ENCODE peak calls at places on chromosomes 13 and 19, in nine cellular contexts. B, X, E, F, M, L, O, C and P are unnamed samples. For H3K36me3, the result is how much of the 10 kb centered on the place peaks cover.

GRCh38 chr13:100530645-100531044 is 57.9 kb downstream of the GGACT start:
- DNase-seq in F (no peak), C (peak), M (no peak), E (no peak), O (no peak), L (no peak), B (no peak), X (no peak), P (no peak)

GRCh38 chr13:95512957-95513356 is 39.6 kb upstream of the CLDN10 start:
- DNase-seq in C (no peak), L (no peak), X (no peak), O (no peak), B (no peak), E (no peak), M (peak), F (no peak), P (no peak)

GRCh38 chr13:38044067-38044466 is 174.5 kb upstream of the TRPC4 start:
- DNase-seq in F (no peak), E (no peak), B (no peak), L (no peak), O (no peak), M (no peak), C (no peak), X (no peak), P (no peak)

GRCh38 chr13:60699636-60700035 is 302.6 kb downstream of the TDRD3 start:
- DNase-seq in O (no peak), C (no peak), X (no peak), E (no peak), B (no peak), F (no peak), L (no peak), M (no peak), P (no peak)

GRCh38 chr13:105048685-105049084 is 1486.8 kb downstream of the EFNB2 start:
- DNase-seq in L (no peak), F (no peak), O (no peak), E (no peak), X (no peak), M (no peak), B (no peak), C (no peak), P (peak)

GRCh38 chr13:70339738-70340137 is 231.5 kb upstream of the KLHL1 start:
- DNase-seq in B (no peak), E (peak), X (no peak), F (no peak), O (no peak), L (no peak), C (no peak), M (peak), P (no peak)

GRCh38 chr13:25752957-25753540 is 298.8 kb downstream of the SHISA2 start:
- DNase-seq in F (peak), L (peak), O (peak), M (peak), B (no peak), E (no peak), X (no peak), C (no peak), P (no peak)

GRCh38 chr19:36073121-36073876 is 18.6 kb downstream of the WDR62 start:
- DNase-seq in B (no peak), E (peak), C (no peak), L (no peak), O (no peak), F (no peak), M (no peak), X (no peak), P (no peak)

GRCh38 chr19:9913237-9914000 is 22.9 kb downstream of the OLFM2 start:
- DNase-seq in F (no peak), L (no peak), M (no peak), E (no peak), C (no peak), O (peak), B (no peak), X (no peak), P (no peak)

GRCh38 chr19:53977991-53978731 is 13.3 kb upstream of the CACNG6 start:
- DNase-seq in F (peak), O (peak), E (no peak), L (no peak), X (peak), M (peak), C (no peak), B (no peak), P (no peak)

GRCh38 chr13:48902421-48902820 is 73.3 kb upstream of the FNDC3A start:
- DNase-seq in M (peak), B (no peak), X (no peak), L (no peak), F (no peak), E (no peak), C (no peak), O (peak), P (no peak)

GRCh38 chr13:111846396-111847174 is 220.4 kb upstream of the SOX1 start:
- DNase-seq in M (no peak), E (no peak), C (no peak), B (no peak), L (no peak), F (no peak), X (no peak), O (no peak), P (no peak)

GRCh38 chr13:42574435-42575311 is 721 bp downstream of the TNFSF11 start:
- DNase-seq in M (no peak), O (no peak), F (no peak), C (no peak), E (no peak), X (peak), L (no peak), B (peak), P (peak)

GRCh38 chr19:38583985-38584305 is 33.8 kb downstream of the MAP4K1 start:
- DNase-seq in C (no peak), L (no peak), E (no peak), X (no peak), B (no peak), M (no peak), F (no peak), O (no peak), P (no peak)

GRCh38 chr19:5691205-5691929 is 1.3 kb downstream of the RPL36 start:
- DNase-seq in X (peak), L (peak), O (peak), F (peak), M (peak), B (peak), C (peak), E (peak), P (no peak)

GRCh38 chr13:111360452-111360851 is 40.0 kb downstream of the TEX29 start:
- DNase-seq in B (no peak), C (no peak), O (no peak), X (no peak), F (no peak), E (no peak), M (no peak), L (no peak), P (no peak)

GRCh38 chr13:30870916-30871712 is 35.0 kb upstream of the MEDAG start:
- DNase-seq in B (no peak), M (no peak), E (no peak), C (no peak), L (no peak), X (no peak), F (no peak), O (no peak), P (no peak)

GRCh38 chr13:21242236-21242635 is 65.8 kb downstream of the MRPL57 start:
- DNase-seq in F (no peak), M (no peak), C (no peak), O (no peak), L (no peak), B (no peak), E (peak), X (no peak), P (no peak)

GRCh38 chr19:39199025-39199424 is 2.3 kb downstream of the NCCRP1 start:
- DNase-seq in B (no peak), L (peak), M (no peak), E (no peak), C (no peak), F (peak), X (no peak), O (peak), P (no peak)

DNA sequence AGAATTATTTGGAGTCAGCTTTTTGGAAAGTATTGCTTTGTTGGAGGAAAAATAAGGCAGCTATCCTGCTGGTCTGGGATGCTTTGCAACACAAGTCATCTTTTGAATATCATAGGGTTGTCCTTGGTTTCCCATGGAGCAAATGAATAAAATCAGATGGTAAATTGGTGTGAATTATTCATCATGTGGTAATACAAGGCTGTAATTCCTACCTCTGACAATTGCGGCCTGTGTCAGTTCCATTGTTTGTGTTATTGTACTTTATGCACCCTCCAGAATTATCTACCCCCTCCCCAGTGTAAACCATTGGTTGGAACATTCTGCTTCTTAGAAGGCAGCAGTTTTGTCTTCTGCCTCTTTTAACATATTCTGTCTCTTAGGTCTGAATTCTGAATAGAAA is 46.2 kb downstream of the RNASEH2B start:
- DNase-seq in B (no peak), F (no peak), C (no peak), L (no peak), O (no peak), X (no peak), E (no peak), M (no peak), P (no peak)
- H3K36me3 ChIP-seq in B (under half), F (under half), C (under half), L (under half), O (under half), X (under half), E (under half), M (under half), P (under half)

DNA sequence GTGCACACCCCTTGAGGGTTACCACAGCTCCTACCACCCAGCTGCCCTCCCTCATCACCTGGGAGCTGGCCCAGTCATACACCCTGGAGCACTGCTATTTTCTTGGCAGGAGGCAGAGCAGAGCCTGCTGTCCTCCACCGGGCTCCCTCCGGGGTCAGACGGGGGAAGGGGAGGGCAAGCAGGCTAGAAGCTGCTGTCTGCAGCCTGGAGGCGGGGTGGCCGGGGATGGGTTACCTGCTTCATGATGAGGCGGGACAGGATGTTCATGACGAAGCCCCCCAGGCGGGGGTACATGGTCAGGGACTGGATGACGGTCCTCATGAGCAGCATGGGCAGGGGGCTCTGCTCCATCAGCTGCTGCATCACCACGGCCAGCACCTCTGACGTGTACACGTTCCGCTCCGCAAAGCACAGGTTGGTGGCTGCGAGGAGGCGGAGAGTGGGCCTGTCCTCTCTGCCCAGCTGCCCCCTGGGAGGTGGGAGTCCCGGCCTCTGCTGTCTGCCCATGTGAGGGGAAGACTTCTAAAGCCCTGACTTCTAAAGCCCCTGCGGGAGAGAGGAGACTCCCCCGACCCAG is 2.7 kb upstream of the RSPH6A start:
- DNase-seq in L (no peak), C (peak), F (no peak), E (no peak), B (no peak), O (peak), M (peak), X (no peak), P (no peak)
- H3K36me3 ChIP-seq in L (under half), C (under half), F (under half), E (under half), B (under half), O (under half), M (under half), X (under half), P (under half)

GRCh38 chr19:34431681-34432402 is 3.7 kb downstream of the UBA2 start:
- DNase-seq in C (no peak), F (no peak), L (no peak), E (no peak), M (no peak), B (no peak), X (no peak), O (no peak), P (no peak)

GRCh38 chr19:34432797-34433196 is 4.6 kb downstream of the UBA2 start:
- DNase-seq in M (no peak), E (no peak), O (no peak), X (no peak), F (no peak), L (no peak), C (no peak), B (no peak), P (no peak)

GRCh38 chr19:34430738-34431625 is 2.8 kb downstream of the UBA2 start:
- DNase-seq in C (no peak), B (peak), F (peak), E (peak), O (no peak), M (peak), L (no peak), X (peak), P (no peak)

GRCh38 chr19:34436716-34437115 is 8.5 kb downstream of the UBA2 start:
- DNase-seq in E (no peak), C (no peak), F (peak), M (no peak), X (no peak), O (no peak), L (no peak), B (no peak), P (no peak)
- H3K36me3 ChIP-seq in E (half or more), C (under half), F (under half), M (under half), X (half or more), O (half or more), L (under half), B (half or more), P (under half)

GRCh38 chr19:2201473-2202148 is 34.5 kb downstream of the PLEKHJ1 start:
- DNase-seq in E (no peak), O (no peak), X (no peak), C (no peak), M (peak), F (no peak), L (no peak), B (no peak), P (no peak)

GRCh38 chr19:2199861-2200623 is 36.1 kb downstream of the PLEKHJ1 start:
- DNase-seq in E (no peak), M (no peak), F (no peak), L (no peak), O (no peak), B (no peak), X (no peak), C (no peak), P (no peak)

GRCh38 chr19:2197270-2197669 is 33.5 kb downstream of the DOT1L start:
- DNase-seq in X (no peak), E (no peak), O (no peak), L (no peak), M (no peak), B (no peak), C (no peak), F (no peak), P (no peak)

GRCh38 chr19:2198317-2198716 is 34.6 kb downstream of the DOT1L start:
- DNase-seq in E (no peak), X (no peak), L (no peak), F (no peak), C (no peak), B (no peak), O (no peak), M (no peak), P (no peak)

GRCh38 chr19:2199215-2199614 is 35.5 kb downstream of the DOT1L start:
- DNase-seq in M (no peak), L (no peak), O (no peak), F (no peak), X (no peak), E (peak), C (no peak), B (no peak), P (no peak)
- H3K36me3 ChIP-seq in M (under half), L (under half), O (under half), F (under half), X (under half), E (under half), C (under half), B (under half), P (under half)

DNA sequence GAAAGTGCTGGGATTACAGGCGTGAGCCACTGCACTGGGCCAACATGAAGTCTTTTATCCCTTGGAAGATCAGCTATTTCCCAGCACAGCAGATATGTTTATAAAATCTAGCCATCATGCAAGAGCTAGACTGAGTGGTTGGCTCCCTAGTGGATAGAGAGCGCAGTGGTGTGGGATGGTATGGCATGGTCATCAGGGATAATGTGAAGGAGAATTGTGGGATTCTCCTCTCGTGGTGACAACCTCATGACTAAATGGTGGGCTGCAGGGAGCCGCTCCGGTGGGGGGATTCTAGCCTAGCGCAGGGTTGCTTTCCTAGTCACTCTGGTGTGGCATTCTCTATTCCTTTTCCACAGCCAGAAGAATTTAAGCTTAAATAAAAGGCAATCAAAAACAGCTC is 43.3 kb upstream of the GPI start:
- DNase-seq in E (no peak), B (no peak), C (no peak), L (no peak), F (no peak), O (no peak), X (no peak), M (no peak), P (no peak)
- H3K36me3 ChIP-seq in E (under half), B (under half), C (under half), L (under half), F (under half), O (under half), X (under half), M (under half), P (under half)

DNA sequence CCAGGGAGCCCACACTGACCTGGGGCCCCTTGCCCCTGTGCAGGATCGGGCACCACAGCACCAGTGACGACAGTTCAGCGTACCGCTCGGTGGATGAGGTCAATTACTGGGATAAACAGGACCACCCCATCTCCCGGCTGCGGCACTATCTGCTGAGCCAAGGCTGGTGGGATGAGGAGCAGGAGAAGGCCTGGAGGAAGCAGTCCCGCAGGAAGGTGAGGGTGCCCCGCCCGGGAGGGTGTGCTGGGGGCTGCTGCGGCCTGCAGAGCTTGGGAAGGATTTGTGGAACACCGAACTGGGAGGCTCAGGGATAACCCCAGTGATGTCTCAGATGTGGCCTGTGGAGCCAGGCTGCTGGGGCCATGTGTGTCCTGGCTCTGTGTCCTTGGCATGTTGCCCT is 4.2 kb downstream of the B3GNT8 start:
- DNase-seq in C (no peak), O (no peak), M (no peak), X (no peak), B (no peak), E (peak), F (no peak), L (no peak), P (no peak)
- H3K36me3 ChIP-seq in C (under half), O (half or more), M (under half), X (under half), B (under half), E (under half), F (under half), L (under half), P (under half)

GRCh38 chr19:3851254-3852176 is 17.3 kb downstream of the ZFR2 start:
- DNase-seq in X (no peak), C (no peak), O (no peak), F (peak), M (peak), L (no peak), E (no peak), B (no peak), P (no peak)
- H3K36me3 ChIP-seq in X (under half), C (under half), O (under half), F (under half), M (under half), L (under half), E (under half), B (under half), P (under half)

DNA sequence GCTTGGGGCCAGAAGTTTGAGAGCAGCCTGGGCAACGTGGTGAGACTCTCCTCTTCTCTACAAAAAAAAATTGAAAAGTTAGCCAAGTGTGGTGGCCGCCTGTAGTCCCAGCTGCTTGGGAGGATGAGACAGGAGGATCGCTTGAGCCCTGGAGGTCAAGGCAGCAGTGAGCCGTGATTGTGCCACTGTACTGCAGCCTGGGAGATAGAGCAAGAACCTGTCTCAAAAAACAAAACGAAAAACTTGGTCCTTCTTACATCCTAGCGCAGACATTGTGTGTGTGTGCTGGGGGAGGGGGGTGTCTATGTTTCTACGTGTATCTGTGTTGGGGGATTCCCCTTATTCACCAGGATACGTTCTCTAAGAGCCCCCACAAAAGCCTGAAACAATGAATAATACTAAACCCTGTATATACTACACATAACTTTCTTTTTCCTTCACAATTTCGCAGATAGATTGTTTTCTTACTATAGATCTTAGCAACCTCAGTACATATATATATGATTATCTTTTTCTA is 7.9 kb downstream of the AXL start:
- DNase-seq in F (no peak), M (no peak), C (no peak), B (no peak), O (no peak), L (no peak), X (no peak), E (no peak), P (no peak)
- H3K36me3 ChIP-seq in F (under half), M (under half), C (under half), B (under half), O (under half), L (under half), X (under half), E (under half), P (under half)

GRCh38 chr19:58393725-58394033 is 1.8 kb upstream of the RNF225 start:
- DNase-seq in X (no peak), E (no peak), L (no peak), C (no peak), F (no peak), M (no peak), O (no peak), B (no peak), P (no peak)
- H3K36me3 ChIP-seq in X (under half), E (under half), L (under half), C (under half), F (under half), M (under half), O (half or more), B (under half), P (under half)